ENCODE peak calls at places on chromosomes 6 and 20, in nine cellular contexts. P, J, T, Y, A, O, S, W and G are unnamed samples.

GRCh38 chr6:125481056-125481455 is 179.3 kb upstream of the HDDC2 start:
- DNase-seq in P (no peak), J (no peak), T (no peak), Y (no peak), A (no peak), O (no peak), S (no peak), W (peak), G (no peak)

GRCh38 chr20:63400486-63401210 is 39.5 kb upstream of the CHRNA4 start:
- DNase-seq in P (no peak), J (no peak), T (no peak), Y (no peak), A (no peak), O (no peak), S (no peak), W (no peak), G (no peak)

GRCh38 chr20:12999201-12999600 is 9.6 kb upstream of the SPTLC3 start:
- DNase-seq in P (no peak), J (no peak), T (no peak), Y (no peak), A (no peak), O (no peak), S (no peak), W (no peak), G (no peak)

GRCh38 chr6:90078513-90079289 is 184.4 kb downstream of the GJA10 start:
- DNase-seq in P (no peak), J (no peak), T (no peak), Y (no peak), A (no peak), O (no peak), S (no peak), W (peak), G (no peak)

GRCh38 chr6:129488313-129488712 is 221.7 kb downstream of the ARHGAP18 start:
- DNase-seq in P (no peak), J (no peak), T (no peak), Y (no peak), A (no peak), O (no peak), S (no peak), W (no peak), G (no peak)

GRCh38 chr20:13995841-13996240 is 525 bp downstream of the MACROD2 start:
- DNase-seq in P (no peak), J (peak), T (no peak), Y (no peak), A (no peak), O (no peak), S (peak), W (no peak), G (no peak)

GRCh38 chr20:16147916-16148315 is 425.3 kb downstream of the KIF16B start:
- DNase-seq in P (no peak), J (no peak), T (no peak), Y (no peak), A (no peak), O (no peak), S (no peak), W (no peak), G (no peak)

GRCh38 chr20:32480361-32481199 is 104.6 kb downstream of the NOL4L start:
- DNase-seq in P (no peak), J (no peak), T (no peak), Y (no peak), A (no peak), O (no peak), S (no peak), W (peak), G (no peak)

GRCh38 chr6:149138093-149138492 is 179.4 kb upstream of the TAB2 start:
- DNase-seq in P (no peak), J (no peak), T (no peak), Y (no peak), A (no peak), O (no peak), S (no peak), W (no peak), G (no peak)

GRCh38 chr6:110951986-110952794 is 6.3 kb upstream of the GTF3C6 start:
- DNase-seq in P (no peak), J (no peak), T (peak), Y (peak), A (no peak), O (no peak), S (no peak), W (peak), G (no peak)

GRCh38 chr20:17536944-17537444 is 5.8 kb upstream of the BFSP1 start:
- DNase-seq in P (peak), J (peak), T (no peak), Y (peak), A (peak), O (no peak), S (peak), W (peak), G (peak)

GRCh38 chr6:88490865-88491264 is 324.7 kb upstream of the CNR1 start:
- DNase-seq in P (no peak), J (no peak), T (no peak), Y (no peak), A (no peak), O (no peak), S (no peak), W (peak), G (no peak)

GRCh38 chr6:116349216-116349615 is 21.5 kb upstream of the DSE start:
- DNase-seq in P (no peak), J (no peak), T (no peak), Y (no peak), A (no peak), O (no peak), S (no peak), W (peak), G (no peak)